ENCODE peak calls at places on chromosomes 1 and 21, in ten cellular contexts. S is PC-3; O is effector memory CD8-positive, alpha-beta T cell; P is stimulated activated CD4-positive, alpha-beta T cell treated with anti-CD3 and anti-CD28 coated beads, Interleukin-1b, Interleukin-23, amount 100 ng/mL, for 4 hours; A is ACHN; D is stimulated activated CD8-positive, alpha-beta memory T cell treated with anti-CD3 and anti-CD28 coated beads, Interleukin-2, amount 100 ng/mL, for 48 hours; U is aorta; J is Peyer's patch; E is left ventricle myocardium inferior; Y is brain microvascular endothelial cell. Q is an unnamed sample.

GRCh38 chr1:149931212-149931805 is 3.7 kb upstream of the SF3B4 start:
- DNase-seq in Y (no peak), P (no peak), O (no peak), S (peak; percentile 31), E (no peak), J (no peak), A (no peak), U (no peak), D (no peak), Q (no peak)

GRCh38 chr1:95323117-95323516 is 89.1 kb downstream of the RWDD3 start:
- DNase-seq in O (no peak), S (peak; percentile 20), A (no peak), U (no peak), Y (peak; percentile 2), D (no peak), J (no peak), P (no peak), E (no peak), Q (no peak)

GRCh38 chr1:170518185-170518834 is 13.7 kb upstream of the GORAB start:
- DNase-seq in P (no peak), U (no peak), A (no peak), O (no peak), E (no peak), Y (no peak), D (no peak), S (no peak), J (no peak), Q (no peak)

GRCh38 chr21:14545906-14546480 is at the start of gene SAMSN1:
- DNase-seq in J (no peak), O (peak; percentile 62), U (peak; percentile 64), Y (peak; percentile 23), E (no peak), S (peak; percentile 47), D (peak; percentile 40), P (peak; percentile 18), A (no peak), Q (no peak)

GRCh38 chr21:32713726-32714125 is 14.1 kb downstream of the SYNJ1 start:
- DNase-seq in P (no peak), Y (no peak), O (no peak), A (no peak), E (no peak), D (no peak), J (no peak), S (no peak), U (no peak), Q (no peak)

GRCh38 chr21:39003982-39004775 is 179.1 kb downstream of the PSMG1 start:
- DNase-seq in S (no peak), J (no peak), A (no peak), O (no peak), D (no peak), E (no peak), P (no peak), Y (peak; percentile 39), U (no peak), Q (no peak)

GRCh38 chr1:224168859-224169380 is 14.1 kb upstream of the DEGS1 start:
- DNase-seq in E (no peak), A (peak; percentile 86), J (no peak), S (peak; percentile 98), U (peak; percentile 56), P (no peak), D (no peak), Y (peak; percentile 91), O (no peak), Q (no peak)

GRCh38 chr1:64019818-64020217 is 183.6 kb upstream of the UBE2U start:
- DNase-seq in D (no peak), J (no peak), E (no peak), P (no peak), S (no peak), O (no peak), U (no peak), Y (peak; percentile 70), A (peak; percentile 80), Q (no peak)

GRCh38 chr1:25055961-25056360 is 125.9 kb upstream of the RUNX3 start:
- DNase-seq in E (no peak), D (no peak), P (no peak), O (no peak), J (no peak), U (peak; percentile 26), A (no peak), S (no peak), Y (no peak), Q (peak; percentile 68)

GRCh38 chr1:81287681-81288080 is 513.1 kb upstream of the ADGRL2 start:
- DNase-seq in O (no peak), Y (no peak), J (no peak), S (no peak), E (no peak), U (no peak), A (no peak), P (no peak), D (no peak), Q (no peak)

GRCh38 chr1:2383576-2383975 is 7.8 kb downstream of the MORN1 start:
- DNase-seq in E (no peak), Y (no peak), U (peak; percentile 21), A (no peak), S (no peak), J (peak; percentile 39), D (no peak), O (no peak), P (no peak), Q (peak; percentile 75)

GRCh38 chr21:39258207-39258606 is 55.2 kb downstream of the BRWD1 start:
- DNase-seq in E (no peak), U (no peak), Y (no peak), O (no peak), J (no peak), D (no peak), A (no peak), S (no peak), P (no peak), Q (no peak)